ENCODE peak calls at places on chromosomes 13 and 19, in six cellular contexts. V is K562, C is GM12878, F is GM12891, W is HepG2, D is H1. N is an unnamed sample.

GRCh38 chr13:91313103-91313502 is 34.4 kb upstream of the MIR17HG start:
- DNase-seq in V (no peak), F (no peak), C (no peak), D (no peak), W (peak), N (no peak)

GRCh38 chr13:101554420-101555125 is 102.1 kb downstream of the ITGBL1 start:
- DNase-seq in D (no peak), F (no peak), C (no peak), V (no peak), W (no peak), N (no peak)

GRCh38 chr19:33459691-33460090 is 61.9 kb downstream of the PEPD start:
- DNase-seq in V (no peak), C (no peak), F (no peak), W (no peak), D (no peak), N (no peak)

GRCh38 chr19:52270266-52270885 is 989 bp downstream of the ZNF766 start:
- DNase-seq in V (peak), F (peak), W (no peak), C (no peak), D (peak), N (peak)

GRCh38 chr13:112647256-112647655 is 42.6 kb upstream of the ATP11A start:
- DNase-seq in D (no peak), F (no peak), C (no peak), V (no peak), W (no peak), N (no peak)

GRCh38 chr13:39776439-39776838 is 121.0 kb downstream of the COG6 start:
- DNase-seq in W (no peak), C (no peak), D (no peak), V (no peak), F (no peak), N (no peak)

GRCh38 chr13:93797463-93797862 is 570.9 kb downstream of the GPC6 start:
- DNase-seq in F (no peak), V (no peak), D (no peak), W (no peak), C (no peak), N (no peak)

GRCh38 chr19:50909240-50910070 is 1.7 kb downstream of the KLK4 start:
- DNase-seq in C (no peak), D (peak), F (peak), V (peak), W (peak), N (peak)

GRCh38 chr13:46131705-46132104 is 26.9 kb upstream of the CPB2 start:
- DNase-seq in D (no peak), F (no peak), V (no peak), W (no peak), C (no peak), N (no peak)

GRCh38 chr13:23554000-23554399 is 16.2 kb upstream of the TNFRSF19 start:
- DNase-seq in F (no peak), V (no peak), C (no peak), D (no peak), W (no peak), N (no peak)

GRCh38 chr19:50435627-50436026 is 2.9 kb downstream of the MYBPC2 start:
- DNase-seq in V (no peak), F (no peak), D (no peak), C (no peak), W (no peak), N (no peak)

GRCh38 chr19:40223135-40223822 is 3.2 kb downstream of the CCNP start:
- DNase-seq in C (no peak), D (peak), V (no peak), W (no peak), F (no peak), N (no peak)

GRCh38 chr19:40798223-40798996 is 581 bp upstream of the EGLN2 start:
- DNase-seq in F (peak), W (peak), V (peak), C (peak), D (peak), N (peak)

GRCh38 chr19:33496496-33496895 is 25.1 kb downstream of the PEPD start:
- DNase-seq in F (no peak), V (no peak), C (no peak), W (no peak), D (no peak), N (no peak)

GRCh38 chr19:34184880-34185491 is 12.7 kb downstream of the LSM14A start:
- DNase-seq in F (no peak), V (no peak), W (no peak), C (no peak), D (peak), N (no peak)

GRCh38 chr13:51282322-51282721 is 57.2 kb upstream of the SERPINE3 start:
- DNase-seq in C (no peak), W (no peak), V (no peak), D (peak), F (no peak), N (no peak)

GRCh38 chr19:18898533-18899408 is 2.8 kb upstream of the CERS1 start:
- DNase-seq in D (no peak), V (no peak), W (no peak), C (no peak), F (no peak), N (no peak)

GRCh38 chr19:33382006-33382405 is 8.5 kb downstream of the CEBPG start:
- DNase-seq in C (no peak), V (no peak), W (no peak), D (no peak), F (no peak), N (no peak)

GRCh38 chr19:1383014-1383310 is 745 bp upstream of the NDUFS7 start:
- DNase-seq in F (no peak), C (no peak), W (no peak), V (peak), D (no peak), N (no peak)

GRCh38 chr13:34779171-34779570 is 162.9 kb upstream of the NBEA start:
- DNase-seq in W (no peak), F (no peak), V (no peak), D (no peak), C (no peak), N (no peak)

GRCh38 chr19:29860492-29860891 is 48.7 kb downstream of the CCNE1 start:
- DNase-seq in C (no peak), W (no peak), V (peak), D (no peak), F (no peak), N (no peak)

GRCh38 chr19:47729799-47730520 is 15.4 kb upstream of the NOP53 start:
- DNase-seq in C (no peak), V (peak), F (no peak), W (peak), D (peak), N (no peak)

GRCh38 chr13:43516401-43516826 is 270.4 kb downstream of the ENOX1 start:
- DNase-seq in W (no peak), C (no peak), F (no peak), D (no peak), V (no peak), N (no peak)

GRCh38 chr13:99843872-99844271 is 127.7 kb downstream of the ZIC5 start:
- DNase-seq in D (no peak), F (no peak), W (no peak), V (no peak), C (no peak), N (no peak)

GRCh38 chr19:11067356-11068113 is 21.7 kb upstream of the LDLR start:
- DNase-seq in D (no peak), C (no peak), V (no peak), W (no peak), F (no peak), N (no peak)

GRCh38 chr13:42836930-42837329 is 55.5 kb downstream of the FAM216B start:
- DNase-seq in C (no peak), V (no peak), W (no peak), F (no peak), D (no peak), N (no peak)

GRCh38 chr13:25882732-25883357 is 169.0 kb downstream of the SHISA2 start:
- DNase-seq in W (no peak), F (no peak), V (no peak), C (no peak), D (no peak), N (no peak)

GRCh38 chr19:42191855-42192254 is 25.6 kb downstream of the DEDD2 start:
- DNase-seq in V (no peak), F (no peak), W (peak), C (no peak), D (no peak), N (no peak)

GRCh38 chr13:52010890-52011689 is at the start of gene ATP7B:
- DNase-seq in D (peak), V (peak), C (no peak), F (peak), W (peak), N (peak)

GRCh38 chr19:46860125-46860845 is 512 bp upstream of the ARHGAP35 start:
- DNase-seq in W (peak), C (peak), V (peak), F (peak), D (peak), N (peak)

GRCh38 chr13:20566424-20566916 is 487 bp upstream of the IFT88 start:
- DNase-seq in D (no peak), F (no peak), W (peak), C (no peak), V (no peak), N (no peak)

GRCh38 chr19:13781547-13781946 is 7.3 kb downstream of the C19orf53 start:
- DNase-seq in F (no peak), V (peak), C (no peak), W (no peak), D (peak), N (no peak)
- TF ChIP-seq TAF1 in F (no peak), V (no peak), C (no peak), W (no peak), D (no peak), N (no peak)

GRCh38 chr13:32586022-32586900 is at the start of gene PDS5B:
- DNase-seq in F (peak), C (peak), W (peak), D (peak), V (peak), N (peak)
- TF ChIP-seq POLR2AphosphoS5 in F (no peak), C (no peak), W (peak), D (no peak), V (no peak), N (no peak)

GRCh38 chr19:53518716-53519115 is 19.2 kb upstream of the ZNF331 start:
- DNase-seq in F (no peak), C (no peak), V (no peak), W (no peak), D (no peak), N (no peak)

GRCh38 chr19:53519431-53519830 is 18.5 kb upstream of the ZNF331 start:
- DNase-seq in W (no peak), D (no peak), F (no peak), V (no peak), C (no peak), N (no peak)

GRCh38 chr19:53520163-53520546 is 17.8 kb upstream of the ZNF331 start:
- DNase-seq in F (no peak), D (no peak), C (no peak), V (no peak), W (no peak), N (no peak)

GRCh38 chr19:53521373-53522202 is 16.4 kb upstream of the ZNF331 start:
- DNase-seq in V (no peak), F (no peak), D (no peak), W (no peak), C (no peak), N (no peak)

GRCh38 chr19:53520547-53521372 is 17.2 kb upstream of the ZNF331 start:
- DNase-seq in F (peak), D (peak), V (peak), W (peak), C (peak), N (peak)
- TF ChIP-seq POLR2A in F (no peak), D (no peak), V (no peak), W (no peak), C (peak), N (no peak)

GRCh38 chr13:27138457-27139093 is 33.0 kb downstream of the USP12 start:
- DNase-seq in F (no peak), C (no peak), D (no peak), W (no peak), V (peak), N (no peak)

GRCh38 chr13:27139565-27139964 is 32.0 kb downstream of the USP12 start:
- DNase-seq in F (no peak), C (no peak), V (no peak), D (no peak), W (no peak), N (no peak)

GRCh38 chr13:27140060-27140459 is 31.6 kb downstream of the USP12 start:
- DNase-seq in W (no peak), V (no peak), C (no peak), F (no peak), D (no peak), N (no peak)

GRCh38 chr13:27137759-27138158 is 33.9 kb downstream of the USP12 start:
- DNase-seq in C (no peak), F (no peak), D (no peak), V (no peak), W (no peak), N (no peak)

GRCh38 chr13:27141746-27142145 is 29.9 kb downstream of the USP12 start:
- DNase-seq in C (no peak), F (no peak), V (no peak), D (no peak), W (no peak), N (no peak)
- TF ChIP-seq TAF1 in C (no peak), F (no peak), V (no peak), D (no peak), W (no peak), N (no peak)

GRCh38 chr13:30143671-30144400 is 163.5 kb downstream of the KATNAL1 start:
- DNase-seq in V (no peak), D (no peak), F (no peak), W (no peak), C (no peak), N (no peak)
- TF ChIP-seq POLR2AphosphoS5 in V (no peak), D (no peak), F (no peak), W (no peak), C (no peak), N (no peak)

GRCh38 chr19:55212447-55212846 is 3.1 kb upstream of the PTPRH start:
- DNase-seq in W (peak), F (no peak), D (no peak), V (peak), C (peak), N (no peak)

GRCh38 chr19:55220525-55220924 is 8.0 kb downstream of the TMEM86B start:
- DNase-seq in C (no peak), D (peak), V (peak), F (no peak), W (no peak), N (no peak)

GRCh38 chr19:55213547-55213946 is 4.2 kb upstream of the PTPRH start:
- DNase-seq in C (no peak), V (no peak), W (no peak), F (no peak), D (no peak), N (no peak)

GRCh38 chr19:55216461-55217198 is 7.3 kb upstream of the PTPRH start:
- DNase-seq in D (peak), F (no peak), C (no peak), V (peak), W (peak), N (no peak)
- TF ChIP-seq POLR2A in D (peak), F (no peak), C (no peak), V (peak), W (peak), N (no peak)

GRCh38 chr13:109869312-109870237 is 83.2 kb upstream of the IRS2 start:
- DNase-seq in D (no peak), F (no peak), W (no peak), V (peak), C (no peak), N (no peak)
- TF ChIP-seq TAF1 in D (no peak), F (no peak), W (no peak), V (no peak), C (no peak), N (no peak)

GRCh38 chr13:22270881-22271280 is 600.0 kb downstream of the FGF9 start:
- DNase-seq in F (no peak), W (no peak), V (no peak), C (no peak), D (no peak), N (no peak)

GRCh38 chr13:22275393-22275792 is 604.5 kb downstream of the FGF9 start:
- DNase-seq in C (no peak), W (no peak), V (no peak), F (no peak), D (no peak), N (no peak)

GRCh38 chr13:22271963-22272362 is 601.1 kb downstream of the FGF9 start:
- DNase-seq in V (no peak), F (no peak), C (no peak), D (no peak), W (no peak), N (no peak)
- TF ChIP-seq POLR2AphosphoS5 in V (no peak), F (no peak), C (no peak), D (no peak), W (no peak), N (no peak)

GRCh38 chr19:55461259-55461973 is at the start of gene ISOC2:
- DNase-seq in D (peak), F (peak), V (peak), W (peak), C (peak), N (peak)
- TF ChIP-seq POLR2A in D (peak), F (peak), V (peak), W (peak), C (peak), N (peak)